ENCODE peak calls at places on chromosomes 4 and X, in five cellular contexts. One of them, this sample, is unnamed.

GRCh38 chr4:2686379-2687265 is 69.5 kb downstream of the TNIP2 start:
- DNase-seq in CD8-positive, alpha-beta T cell: no peak
- DNase-seq in GM13976: no peak
- DNase-seq in mucosa of descending colon: no peak
- DNase-seq in A549: no peak
- DNase-seq in this sample: no peak

GRCh38 chr4:184805462-184806245 is 20.1 kb downstream of the ACSL1 start:
- DNase-seq in A549: no peak
- DNase-seq in CD8-positive, alpha-beta T cell: no peak
- DNase-seq in mucosa of descending colon: peak; percentile 84
- DNase-seq in GM13976: no peak
- DNase-seq in this sample: no peak

GRCh38 chrX:139803224-139803623 is 95.3 kb upstream of the MCF2 start:
- DNase-seq in CD8-positive, alpha-beta T cell: no peak
- DNase-seq in GM13976: no peak
- DNase-seq in A549: no peak
- DNase-seq in mucosa of descending colon: no peak
- DNase-seq in this sample: no peak

GRCh38 chr4:168487821-168488162 is 7.5 kb upstream of the DDX60L start:
- DNase-seq in CD8-positive, alpha-beta T cell: no peak
- DNase-seq in mucosa of descending colon: no peak
- DNase-seq in GM13976: no peak
- DNase-seq in A549: no peak
- DNase-seq in this sample: no peak

GRCh38 chrX:103398321-103398937 is 22.1 kb downstream of the BEX3 start:
- DNase-seq in GM13976: no peak
- DNase-seq in mucosa of descending colon: no peak
- DNase-seq in CD8-positive, alpha-beta T cell: no peak
- DNase-seq in A549: peak; percentile 11
- DNase-seq in this sample: no peak

GRCh38 chrX:72002886-72003285 is 92.2 kb downstream of the NHSL2 start:
- DNase-seq in A549: no peak
- DNase-seq in GM13976: no peak
- DNase-seq in mucosa of descending colon: no peak
- DNase-seq in CD8-positive, alpha-beta T cell: no peak
- DNase-seq in this sample: no peak

GRCh38 chr4:79255793-79256192 is 70.1 kb downstream of the NAA11 start:
- DNase-seq in CD8-positive, alpha-beta T cell: no peak
- DNase-seq in A549: no peak
- DNase-seq in mucosa of descending colon: no peak
- DNase-seq in GM13976: no peak
- DNase-seq in this sample: no peak

GRCh38 chr4:42143996-42144395 is 8.5 kb downstream of the BEND4 start:
- DNase-seq in CD8-positive, alpha-beta T cell: no peak
- DNase-seq in A549: no peak
- DNase-seq in mucosa of descending colon: no peak
- DNase-seq in GM13976: no peak
- DNase-seq in this sample: no peak

GRCh38 chr4:24727390-24727789 is 68.0 kb upstream of the SOD3 start:
- DNase-seq in A549: no peak
- DNase-seq in CD8-positive, alpha-beta T cell: no peak
- DNase-seq in GM13976: no peak
- DNase-seq in mucosa of descending colon: no peak
- DNase-seq in this sample: no peak

GRCh38 chr4:100984901-100985300 is 362.4 kb downstream of the PPP3CA start:
- DNase-seq in A549: no peak
- DNase-seq in CD8-positive, alpha-beta T cell: no peak
- DNase-seq in mucosa of descending colon: no peak
- DNase-seq in GM13976: no peak
- DNase-seq in this sample: no peak

GRCh38 chrX:13014111-13015094 is 30.0 kb downstream of the FAM9C start:
- DNase-seq in A549: no peak
- DNase-seq in mucosa of descending colon: no peak
- DNase-seq in GM13976: no peak
- DNase-seq in CD8-positive, alpha-beta T cell: no peak
- DNase-seq in this sample: no peak

GRCh38 chrX:101595739-101596419 is 21.9 kb downstream of the ARMCX6 start:
- DNase-seq in GM13976: peak; percentile 69
- DNase-seq in A549: peak; percentile 40
- DNase-seq in mucosa of descending colon: no peak
- DNase-seq in CD8-positive, alpha-beta T cell: no peak
- DNase-seq in this sample: peak; percentile 30

GRCh38 chrX:39167791-39168190 is 366.5 kb downstream of the MID1IP1 start:
- DNase-seq in A549: no peak
- DNase-seq in GM13976: no peak
- DNase-seq in CD8-positive, alpha-beta T cell: no peak
- DNase-seq in mucosa of descending colon: no peak
- DNase-seq in this sample: no peak

GRCh38 chr4:121189811-121190210 is 25.7 kb upstream of the TNIP3 start:
- DNase-seq in GM13976: no peak
- DNase-seq in mucosa of descending colon: peak; percentile 35
- DNase-seq in CD8-positive, alpha-beta T cell: peak; percentile 22
- DNase-seq in A549: no peak
- DNase-seq in this sample: no peak

GRCh38 chrX:9885150-9885549 is 82.0 kb upstream of the CLDN34 start:
- DNase-seq in CD8-positive, alpha-beta T cell: peak; percentile 2
- DNase-seq in mucosa of descending colon: peak; percentile 61
- DNase-seq in GM13976: peak; percentile 77
- DNase-seq in A549: peak; percentile 58
- DNase-seq in this sample: no peak

GRCh38 chrX:12919051-12919450 is 12.6 kb downstream of the TLR8 start:
- DNase-seq in mucosa of descending colon: no peak
- DNase-seq in A549: no peak
- DNase-seq in GM13976: no peak
- DNase-seq in CD8-positive, alpha-beta T cell: no peak
- DNase-seq in this sample: no peak

GRCh38 chr4:158604369-158604768 is 67.3 kb downstream of the C4orf46 start:
- DNase-seq in CD8-positive, alpha-beta T cell: no peak
- DNase-seq in GM13976: no peak
- DNase-seq in A549: no peak
- DNase-seq in mucosa of descending colon: no peak
- DNase-seq in this sample: no peak

GRCh38 chrX:150941580-150941979 is 41.6 kb upstream of the HMGB3 start:
- DNase-seq in A549: no peak
- DNase-seq in mucosa of descending colon: no peak
- DNase-seq in CD8-positive, alpha-beta T cell: no peak
- DNase-seq in GM13976: no peak
- DNase-seq in this sample: no peak

GRCh38 chr4:79864470-79865190 is 208.4 kb downstream of the ANTXR2 start:
- DNase-seq in mucosa of descending colon: no peak
- DNase-seq in GM13976: no peak
- DNase-seq in CD8-positive, alpha-beta T cell: no peak
- DNase-seq in A549: no peak
- DNase-seq in this sample: peak; percentile 33

GRCh38 chr4:11765849-11766453 is 337.3 kb upstream of the HS3ST1 start:
- DNase-seq in GM13976: no peak
- DNase-seq in A549: peak; percentile 0
- DNase-seq in CD8-positive, alpha-beta T cell: no peak
- DNase-seq in mucosa of descending colon: no peak
- DNase-seq in this sample: no peak

GRCh38 chrX:132365490-132365889 is 123.3 kb downstream of the MBNL3 start:
- DNase-seq in A549: no peak
- DNase-seq in GM13976: no peak
- DNase-seq in CD8-positive, alpha-beta T cell: no peak
- DNase-seq in mucosa of descending colon: no peak
- DNase-seq in this sample: no peak

GRCh38 chr4:121696140-121696640 is 590 bp downstream of the ANXA5 start:
- DNase-seq in mucosa of descending colon: peak; percentile 80
- DNase-seq in CD8-positive, alpha-beta T cell: peak; percentile 12
- DNase-seq in GM13976: peak; percentile 33
- DNase-seq in A549: no peak
- DNase-seq in this sample: no peak

GRCh38 chrX:8067754-8068469 is 103.2 kb downstream of the VCX2 start:
- DNase-seq in CD8-positive, alpha-beta T cell: no peak
- DNase-seq in mucosa of descending colon: no peak
- DNase-seq in GM13976: no peak
- DNase-seq in A549: no peak
- DNase-seq in this sample: peak; percentile 72

GRCh38 chrX:13520441-13520840 is 49.0 kb upstream of the EGFL6 start:
- DNase-seq in GM13976: no peak
- DNase-seq in mucosa of descending colon: no peak
- DNase-seq in CD8-positive, alpha-beta T cell: no peak
- DNase-seq in A549: no peak
- DNase-seq in this sample: no peak

GRCh38 chr4:9781343-9782135 is at the start of gene DRD5:
- DNase-seq in CD8-positive, alpha-beta T cell: no peak
- DNase-seq in GM13976: no peak
- DNase-seq in mucosa of descending colon: no peak
- DNase-seq in A549: no peak
- DNase-seq in this sample: no peak

GRCh38 chr4:103756736-103757135 is 37.0 kb upstream of the TACR3 start:
- DNase-seq in mucosa of descending colon: no peak
- DNase-seq in A549: no peak
- DNase-seq in CD8-positive, alpha-beta T cell: no peak
- DNase-seq in GM13976: no peak
- DNase-seq in this sample: no peak

GRCh38 chr4:113077611-113078010 is 28.2 kb downstream of the ANK2 start:
- DNase-seq in A549: no peak
- DNase-seq in CD8-positive, alpha-beta T cell: no peak
- DNase-seq in GM13976: no peak
- DNase-seq in mucosa of descending colon: no peak
- DNase-seq in this sample: no peak

GRCh38 chr4:87375719-87376291 is 15.2 kb downstream of the HSD17B11 start:
- DNase-seq in CD8-positive, alpha-beta T cell: no peak
- DNase-seq in mucosa of descending colon: no peak
- DNase-seq in GM13976: no peak
- DNase-seq in A549: no peak
- DNase-seq in this sample: peak; percentile 29

GRCh38 chrX:124344246-124344645 is 2.1 kb upstream of the SH2D1A start:
- DNase-seq in GM13976: no peak
- DNase-seq in mucosa of descending colon: no peak
- DNase-seq in A549: no peak
- DNase-seq in CD8-positive, alpha-beta T cell: no peak
- DNase-seq in this sample: no peak

GRCh38 chr4:26020083-26020668 is 106.2 kb downstream of the SMIM20 start:
- DNase-seq in CD8-positive, alpha-beta T cell: no peak
- DNase-seq in mucosa of descending colon: no peak
- DNase-seq in GM13976: no peak
- DNase-seq in A549: no peak
- DNase-seq in this sample: no peak

GRCh38 chr4:48635310-48635709 is 144.8 kb downstream of the FRYL start:
- DNase-seq in A549: no peak
- DNase-seq in CD8-positive, alpha-beta T cell: no peak
- DNase-seq in mucosa of descending colon: no peak
- DNase-seq in GM13976: no peak
- DNase-seq in this sample: no peak

GRCh38 chr4:153344131-153345010 is at the start of gene MND1:
- DNase-seq in CD8-positive, alpha-beta T cell: peak; percentile 77
- DNase-seq in A549: peak; percentile 66
- DNase-seq in GM13976: peak; percentile 94
- DNase-seq in mucosa of descending colon: peak; percentile 91
- DNase-seq in this sample: peak; percentile 28
- TF ChIP-seq CTCF in CD8-positive, alpha-beta T cell: peak; percentile 99
- TF ChIP-seq CTCF in A549: peak; percentile 84
- TF ChIP-seq CTCF in GM13976: peak; percentile 83
- TF ChIP-seq CTCF in mucosa of descending colon: peak; percentile 86
- TF ChIP-seq CTCF in this sample: peak; percentile 68

DNA sequence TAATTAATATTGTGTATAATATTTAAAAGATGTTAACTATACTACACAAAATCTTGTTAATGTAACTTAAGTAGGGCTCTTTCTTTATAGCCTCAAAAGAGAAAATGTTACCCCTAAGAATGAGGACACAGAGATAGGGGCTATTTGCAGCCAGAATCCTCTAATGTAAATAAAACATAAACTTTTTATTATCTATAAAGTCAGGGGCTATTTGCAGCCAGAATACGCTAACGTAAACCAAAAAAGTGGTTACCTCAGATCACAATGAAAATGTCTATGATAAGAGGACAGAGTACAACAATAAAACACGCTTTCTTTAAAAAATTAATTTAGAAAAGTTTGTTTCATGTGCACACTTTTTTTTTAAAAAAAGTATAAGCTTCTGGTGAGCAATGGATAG is 229.9 kb upstream of the PITX2 start:
- DNase-seq in A549: no peak
- DNase-seq in CD8-positive, alpha-beta T cell: no peak
- DNase-seq in mucosa of descending colon: no peak
- DNase-seq in GM13976: no peak
- DNase-seq in this sample: no peak
- TF ChIP-seq CTCF in A549: no peak
- TF ChIP-seq CTCF in CD8-positive, alpha-beta T cell: no peak
- TF ChIP-seq CTCF in mucosa of descending colon: no peak
- TF ChIP-seq CTCF in GM13976: no peak
- TF ChIP-seq CTCF in this sample: no peak

GRCh38 chrX:78555401-78555980 is 103.6 kb downstream of the RTL3 start:
- DNase-seq in GM13976: peak; percentile 2
- DNase-seq in CD8-positive, alpha-beta T cell: no peak
- DNase-seq in A549: no peak
- DNase-seq in mucosa of descending colon: no peak
- DNase-seq in this sample: no peak
- TF ChIP-seq CTCF in GM13976: no peak
- TF ChIP-seq CTCF in CD8-positive, alpha-beta T cell: peak; percentile 68
- TF ChIP-seq CTCF in A549: peak; percentile 53
- TF ChIP-seq CTCF in mucosa of descending colon: no peak
- TF ChIP-seq CTCF in this sample: peak; percentile 33

DNA sequence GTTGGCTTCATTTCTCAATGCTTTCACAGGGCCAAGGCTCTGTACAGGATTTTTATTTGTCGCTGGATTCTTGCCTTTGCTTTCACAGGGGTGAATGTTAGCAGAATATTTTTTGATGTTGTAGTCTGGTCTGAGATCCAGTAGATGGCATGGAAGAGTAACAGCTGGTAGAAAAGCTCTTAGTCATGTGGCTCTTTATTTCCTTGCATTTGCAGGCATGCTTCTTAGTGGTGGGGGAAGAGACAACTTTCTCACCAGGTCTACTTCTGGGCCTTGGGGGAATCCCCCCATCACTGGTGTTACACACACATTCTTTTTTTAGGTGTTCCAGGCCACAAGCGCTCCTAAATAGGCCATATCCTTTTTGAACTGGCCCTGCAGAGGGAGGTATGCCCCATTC is 58.2 kb upstream of the DKK2 start:
- DNase-seq in mucosa of descending colon: no peak
- DNase-seq in GM13976: peak; percentile 26
- DNase-seq in CD8-positive, alpha-beta T cell: no peak
- DNase-seq in A549: no peak
- DNase-seq in this sample: no peak
- TF ChIP-seq CTCF in mucosa of descending colon: no peak
- TF ChIP-seq CTCF in GM13976: no peak
- TF ChIP-seq CTCF in CD8-positive, alpha-beta T cell: no peak
- TF ChIP-seq CTCF in A549: no peak
- TF ChIP-seq CTCF in this sample: peak; percentile 56

GRCh38 chr4:171202908-171203307 is 610.3 kb upstream of the GALNTL6 start:
- DNase-seq in CD8-positive, alpha-beta T cell: no peak
- DNase-seq in GM13976: no peak
- DNase-seq in mucosa of descending colon: no peak
- DNase-seq in A549: no peak
- DNase-seq in this sample: no peak

DNA sequence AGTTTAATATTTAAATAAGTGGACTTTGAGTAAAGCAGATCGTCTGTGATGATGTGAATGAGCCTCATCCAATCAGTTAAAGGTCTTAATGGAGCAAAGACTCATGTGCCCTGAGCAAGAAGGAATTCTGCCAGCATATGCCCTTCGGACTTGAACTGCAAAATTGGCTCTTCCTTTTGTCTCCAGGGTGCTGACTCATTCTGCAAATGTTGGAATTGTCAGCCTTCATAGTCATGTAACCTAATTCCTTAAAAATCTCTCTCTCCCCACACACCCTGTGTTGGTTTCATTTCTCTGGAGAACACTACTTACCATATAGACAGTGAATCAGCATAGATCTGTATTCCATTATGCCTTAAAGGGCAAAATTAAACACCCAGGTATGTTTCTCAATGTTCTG is 609.8 kb upstream of the GALNTL6 start:
- DNase-seq in A549: no peak
- DNase-seq in mucosa of descending colon: no peak
- DNase-seq in CD8-positive, alpha-beta T cell: no peak
- DNase-seq in GM13976: no peak
- DNase-seq in this sample: no peak
- TF ChIP-seq CTCF in A549: no peak
- TF ChIP-seq CTCF in mucosa of descending colon: no peak
- TF ChIP-seq CTCF in CD8-positive, alpha-beta T cell: no peak
- TF ChIP-seq CTCF in GM13976: no peak
- TF ChIP-seq CTCF in this sample: no peak